ENCODE peak calls at places on chromosomes 1 and 21, in seven cellular contexts. One of them, this sample, is unnamed.

GRCh38 chr1:7235871-7236472 is 450.7 kb downstream of the CAMTA1 start:
- DNase-seq in HuH-7: no peak
- DNase-seq in NCI-H187: no peak
- DNase-seq in HEK293T: no peak
- DNase-seq in Calu3: no peak
- DNase-seq in AG20443: no peak
- DNase-seq in T1000: no peak
- DNase-seq in this sample: peak

GRCh38 chr21:33685613-33686197 is 43.4 kb downstream of the ITSN1 start:
- DNase-seq in HuH-7: no peak
- DNase-seq in NCI-H187: no peak
- DNase-seq in HEK293T: no peak
- DNase-seq in Calu3: no peak
- DNase-seq in AG20443: peak
- DNase-seq in T1000: no peak
- DNase-seq in this sample: no peak

GRCh38 chr1:156119503-156120209 is 5.1 kb downstream of the LMNA start:
- DNase-seq in HuH-7: no peak
- DNase-seq in NCI-H187: no peak
- DNase-seq in HEK293T: no peak
- DNase-seq in Calu3: peak
- DNase-seq in AG20443: no peak
- DNase-seq in T1000: peak
- DNase-seq in this sample: no peak

GRCh38 chr1:221190249-221190648 is 311.0 kb downstream of the HLX start:
- DNase-seq in HuH-7: no peak
- DNase-seq in NCI-H187: no peak
- DNase-seq in HEK293T: no peak
- DNase-seq in Calu3: no peak
- DNase-seq in AG20443: no peak
- DNase-seq in T1000: no peak
- DNase-seq in this sample: no peak

GRCh38 chr21:42236693-42237092 is 17.8 kb downstream of the ABCG1 start:
- DNase-seq in HuH-7: no peak
- DNase-seq in NCI-H187: no peak
- DNase-seq in HEK293T: no peak
- DNase-seq in Calu3: no peak
- DNase-seq in AG20443: no peak
- DNase-seq in T1000: no peak
- DNase-seq in this sample: no peak

GRCh38 chr1:61005572-61006386 is 76.6 kb upstream of the NFIA start:
- DNase-seq in HuH-7: no peak
- DNase-seq in NCI-H187: peak
- DNase-seq in HEK293T: no peak
- DNase-seq in Calu3: no peak
- DNase-seq in AG20443: no peak
- DNase-seq in T1000: no peak
- DNase-seq in this sample: peak

GRCh38 chr21:26087223-26087918 is 83.2 kb downstream of the APP start:
- DNase-seq in HuH-7: no peak
- DNase-seq in NCI-H187: no peak
- DNase-seq in HEK293T: no peak
- DNase-seq in Calu3: no peak
- DNase-seq in AG20443: no peak
- DNase-seq in T1000: no peak
- DNase-seq in this sample: no peak

GRCh38 chr21:40717008-40717407 is 129.9 kb downstream of the DSCAM start:
- DNase-seq in HuH-7: no peak
- DNase-seq in NCI-H187: no peak
- DNase-seq in HEK293T: no peak
- DNase-seq in Calu3: no peak
- DNase-seq in AG20443: no peak
- DNase-seq in T1000: no peak
- DNase-seq in this sample: no peak

GRCh38 chr21:40687625-40688024 is 159.3 kb downstream of the DSCAM start:
- DNase-seq in HuH-7: no peak
- DNase-seq in NCI-H187: no peak
- DNase-seq in HEK293T: no peak
- DNase-seq in Calu3: no peak
- DNase-seq in AG20443: no peak
- DNase-seq in T1000: no peak
- DNase-seq in this sample: no peak

GRCh38 chr1:228377664-228378452 is 28.8 kb downstream of the TRIM11 start:
- DNase-seq in HuH-7: no peak
- DNase-seq in NCI-H187: no peak
- DNase-seq in HEK293T: peak
- DNase-seq in Calu3: peak
- DNase-seq in AG20443: no peak
- DNase-seq in T1000: no peak
- DNase-seq in this sample: no peak

GRCh38 chr1:227351443-227351842 is 33.2 kb upstream of the CDC42BPA start:
- DNase-seq in HuH-7: no peak
- DNase-seq in NCI-H187: no peak
- DNase-seq in HEK293T: no peak
- DNase-seq in Calu3: no peak
- DNase-seq in AG20443: no peak
- DNase-seq in T1000: no peak
- DNase-seq in this sample: no peak